ENCODE peak calls at places on chromosomes 6 and 20, in five cellular contexts. V is NB4, L is cardiac fibroblast, S is GM06990, I is neural progenitor cell. A is an unnamed sample.

GRCh38 chr20:34410331-34410730 is 47.3 kb downstream of the ITCH start:
- DNase-seq in L (no peak), I (no peak), S (no peak), V (no peak), A (no peak)

GRCh38 chr6:144574796-144575195 is 289.7 kb downstream of the UTRN start:
- DNase-seq in I (no peak), V (no peak), S (no peak), L (no peak), A (no peak)

GRCh38 chr6:134170844-134171243 is 118.4 kb upstream of the SLC2A12 start:
- DNase-seq in S (no peak), V (no peak), L (peak), I (peak), A (no peak)

GRCh38 chr6:107689881-107690545 is 134.1 kb downstream of the SCML4 start:
- DNase-seq in L (peak), I (no peak), V (no peak), S (no peak), A (no peak)

GRCh38 chr6:82251942-82252341 is 4.4 kb upstream of the IBTK start:
- DNase-seq in I (peak), V (peak), L (peak), S (no peak), A (no peak)

GRCh38 chr6:96520039-96520850 is 1.4 kb upstream of the UFL1 start:
- DNase-seq in S (no peak), V (no peak), I (no peak), L (peak), A (no peak)

GRCh38 chr6:111738156-111738555 is 132.5 kb upstream of the TRAF3IP2 start:
- DNase-seq in V (no peak), I (no peak), L (no peak), S (no peak), A (no peak)

GRCh38 chr6:89315199-89315598 is at the start of gene GABRR2:
- DNase-seq in S (no peak), V (no peak), I (no peak), L (no peak), A (no peak)

GRCh38 chr6:43086022-43086658 is 10.0 kb downstream of the PTK7 start:
- DNase-seq in L (no peak), I (no peak), V (peak), S (peak), A (no peak)

GRCh38 chr6:123570813-123571684 is 65.7 kb downstream of the TRDN start:
- DNase-seq in L (no peak), I (no peak), S (no peak), V (no peak), A (no peak)

GRCh38 chr6:1065986-1066385 is 245.9 kb upstream of the FOXQ1 start:
- DNase-seq in L (no peak), I (no peak), V (no peak), S (no peak), A (no peak)

GRCh38 chr6:112883095-112883494 is 536.0 kb downstream of the RFPL4B start:
- DNase-seq in I (no peak), L (no peak), V (no peak), S (no peak), A (no peak)

GRCh38 chr6:112882381-112882780 is 535.3 kb downstream of the RFPL4B start:
- DNase-seq in L (peak), I (no peak), S (no peak), V (no peak), A (no peak)

GRCh38 chr6:112881828-112882227 is 534.7 kb downstream of the RFPL4B start:
- DNase-seq in S (no peak), L (no peak), I (no peak), V (no peak), A (no peak)

GRCh38 chr6:112881027-112881426 is 533.9 kb downstream of the RFPL4B start:
- DNase-seq in V (no peak), L (peak), S (no peak), I (peak), A (no peak)

GRCh38 chr6:112886415-112886814 is 539.3 kb downstream of the RFPL4B start:
- DNase-seq in V (no peak), S (no peak), I (no peak), L (no peak), A (no peak)
- TF ChIP-seq CTCF in V (no peak), S (no peak), I (no peak), L (no peak), A (no peak)

DNA sequence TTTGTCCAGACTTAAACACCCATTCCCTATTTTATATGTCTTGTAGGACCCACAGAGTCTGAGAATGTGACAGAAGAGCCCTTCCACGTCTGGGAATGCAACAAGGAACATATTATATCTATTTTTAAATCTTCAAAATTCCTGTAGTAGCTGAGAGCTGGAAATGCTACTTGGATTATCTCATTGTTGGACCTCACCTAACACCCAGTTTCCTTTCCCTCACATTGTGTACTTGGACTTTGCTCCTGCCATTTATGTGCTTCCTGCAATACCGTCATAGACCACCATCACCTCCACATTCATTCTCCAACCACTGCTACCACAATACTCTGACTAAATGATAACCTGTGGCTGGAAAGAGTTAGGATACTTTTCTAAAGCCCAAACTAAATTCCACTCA is 335.4 kb downstream of the COL12A1 start:
- DNase-seq in V (peak), I (no peak), L (no peak), S (no peak), A (no peak)
- TF ChIP-seq CTCF in V (no peak), I (peak), L (peak), S (no peak), A (no peak)

GRCh38 chr20:50071039-50071888 is 41.7 kb downstream of the UBE2V1 start:
- DNase-seq in I (peak), S (peak), V (peak), L (peak), A (peak)
- TF ChIP-seq CTCF in I (peak), S (peak), V (peak), L (peak), A (peak)

GRCh38 chr6:116881236-116881635 is 4.2 kb downstream of the RFX6 start:
- DNase-seq in L (peak), I (no peak), S (no peak), V (no peak), A (no peak)
- TF ChIP-seq CTCF in L (no peak), I (peak), S (no peak), V (peak), A (no peak)

GRCh38 chr6:17280552-17281090 is 540 bp upstream of the RBM24 start:
- DNase-seq in S (no peak), V (no peak), I (peak), L (no peak), A (peak)
- TF ChIP-seq CTCF in S (no peak), V (no peak), I (no peak), L (peak), A (no peak)

GRCh38 chr20:13799974-13800373 is 15.1 kb downstream of the NDUFAF5 start:
- DNase-seq in S (no peak), L (no peak), V (no peak), I (no peak), A (no peak)

GRCh38 chr20:13799040-13799439 is 14.2 kb downstream of the NDUFAF5 start:
- DNase-seq in I (no peak), L (no peak), V (no peak), S (no peak), A (no peak)

DNA sequence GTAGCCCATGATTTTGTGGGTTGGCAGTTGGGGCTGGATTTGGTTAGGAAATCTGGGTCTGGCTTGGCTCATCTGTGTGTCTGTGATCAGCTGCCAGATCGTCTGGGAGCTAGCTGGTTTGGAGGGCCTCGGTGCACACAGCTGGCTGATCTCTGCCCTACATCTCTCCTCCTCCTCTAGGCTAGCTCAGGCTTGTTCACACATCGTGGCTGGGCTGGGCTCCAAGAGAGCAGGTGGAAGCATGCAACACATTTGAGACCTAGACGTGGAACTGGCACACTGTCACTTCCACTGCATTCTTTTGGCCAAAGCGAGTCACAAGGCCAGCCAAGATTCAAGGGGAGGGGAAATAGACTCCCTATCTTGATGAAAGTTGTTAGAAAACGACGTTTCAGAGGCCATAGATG is 15.9 kb downstream of the NDUFAF5 start:
- DNase-seq in V (no peak), I (no peak), S (no peak), L (peak), A (no peak)
- TF ChIP-seq CTCF in V (no peak), I (no peak), S (no peak), L (no peak), A (no peak)

DNA sequence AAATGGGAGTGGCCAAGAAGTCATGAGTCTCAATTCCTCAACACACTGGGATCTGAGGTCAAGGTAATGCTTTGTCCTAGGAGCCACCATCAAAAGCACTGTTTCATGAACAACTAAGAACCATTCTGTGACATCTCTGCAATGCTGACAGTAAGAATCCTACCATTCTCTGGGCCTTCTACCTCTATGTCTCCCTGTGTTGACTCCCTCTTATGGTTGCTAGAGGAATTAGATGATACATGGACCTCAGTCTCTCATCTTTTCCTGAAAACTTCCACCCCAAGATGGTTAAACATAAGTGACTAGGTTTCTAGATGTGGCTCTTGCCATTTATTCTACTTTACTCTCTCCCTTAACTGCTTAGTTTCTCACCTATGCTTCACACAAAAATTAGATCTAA is 9.1 kb downstream of the MTRF1L start:
- DNase-seq in L (no peak), I (no peak), S (no peak), V (peak), A (no peak)
- TF ChIP-seq CTCF in L (peak), I (peak), S (peak), V (peak), A (no peak)

GRCh38 chr6:90896165-90896549 is 309.3 kb upstream of the MAP3K7 start:
- DNase-seq in I (peak), V (no peak), S (no peak), L (no peak), A (no peak)

GRCh38 chr6:90893385-90893784 is 306.5 kb upstream of the MAP3K7 start:
- DNase-seq in I (no peak), V (peak), L (no peak), S (no peak), A (no peak)

GRCh38 chr6:90895299-90896164 is 308.7 kb upstream of the MAP3K7 start:
- DNase-seq in I (no peak), V (no peak), S (no peak), L (no peak), A (no peak)

GRCh38 chr6:90892271-90892670 is 305.4 kb upstream of the MAP3K7 start:
- DNase-seq in V (no peak), S (no peak), L (no peak), I (no peak), A (no peak)

DNA sequence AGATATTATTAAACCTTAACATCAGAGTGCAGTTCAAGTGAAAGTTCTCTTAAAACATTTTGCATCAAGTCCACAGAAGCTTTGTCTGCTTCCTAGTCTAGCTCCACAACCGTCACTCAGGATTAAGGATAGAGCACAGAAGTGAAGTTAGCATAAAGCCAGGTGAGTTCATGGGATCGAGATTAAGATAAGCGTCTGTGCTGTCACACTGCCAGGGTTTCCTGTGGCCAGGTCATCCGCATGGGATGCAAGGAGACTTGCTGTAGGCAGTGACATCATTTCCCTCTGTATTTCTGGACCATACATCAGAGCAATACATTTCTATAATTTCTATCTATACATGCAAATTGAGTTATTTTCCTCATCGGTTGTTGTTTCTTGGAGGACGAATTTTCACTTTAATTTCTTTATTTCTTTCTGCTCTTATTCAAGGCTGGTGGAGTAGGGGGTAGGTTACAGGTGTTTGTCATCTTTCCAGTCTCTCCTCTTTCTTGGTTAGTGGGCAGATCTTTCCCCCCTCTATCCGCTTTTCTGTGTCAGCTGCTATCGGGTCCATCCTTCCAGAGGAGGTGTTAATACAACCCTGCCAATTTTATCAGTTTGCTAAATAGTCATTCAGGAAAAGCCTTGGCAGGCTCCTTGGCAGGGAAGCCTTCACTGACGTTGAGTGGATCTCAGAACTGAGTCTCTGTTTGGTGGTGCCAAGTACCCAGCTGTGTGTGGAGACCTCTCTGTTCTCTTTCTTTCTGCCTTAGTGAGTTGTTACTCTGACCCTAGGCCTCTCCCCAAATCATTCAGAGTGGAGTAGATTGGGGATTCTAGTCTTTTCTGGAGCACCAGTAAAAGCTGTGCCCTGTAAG is 307.6 kb upstream of the MAP3K7 start:
- DNase-seq in S (no peak), V (no peak), I (no peak), L (no peak), A (no peak)
- TF ChIP-seq CTCF in S (no peak), V (no peak), I (no peak), L (no peak), A (no peak)

GRCh38 chr6:28225056-28225834 is at the start of gene ZSCAN9:
- DNase-seq in L (peak), V (peak), I (peak), S (peak), A (peak)
- TF ChIP-seq CTCF in L (no peak), V (no peak), I (no peak), S (no peak), A (no peak)

DNA sequence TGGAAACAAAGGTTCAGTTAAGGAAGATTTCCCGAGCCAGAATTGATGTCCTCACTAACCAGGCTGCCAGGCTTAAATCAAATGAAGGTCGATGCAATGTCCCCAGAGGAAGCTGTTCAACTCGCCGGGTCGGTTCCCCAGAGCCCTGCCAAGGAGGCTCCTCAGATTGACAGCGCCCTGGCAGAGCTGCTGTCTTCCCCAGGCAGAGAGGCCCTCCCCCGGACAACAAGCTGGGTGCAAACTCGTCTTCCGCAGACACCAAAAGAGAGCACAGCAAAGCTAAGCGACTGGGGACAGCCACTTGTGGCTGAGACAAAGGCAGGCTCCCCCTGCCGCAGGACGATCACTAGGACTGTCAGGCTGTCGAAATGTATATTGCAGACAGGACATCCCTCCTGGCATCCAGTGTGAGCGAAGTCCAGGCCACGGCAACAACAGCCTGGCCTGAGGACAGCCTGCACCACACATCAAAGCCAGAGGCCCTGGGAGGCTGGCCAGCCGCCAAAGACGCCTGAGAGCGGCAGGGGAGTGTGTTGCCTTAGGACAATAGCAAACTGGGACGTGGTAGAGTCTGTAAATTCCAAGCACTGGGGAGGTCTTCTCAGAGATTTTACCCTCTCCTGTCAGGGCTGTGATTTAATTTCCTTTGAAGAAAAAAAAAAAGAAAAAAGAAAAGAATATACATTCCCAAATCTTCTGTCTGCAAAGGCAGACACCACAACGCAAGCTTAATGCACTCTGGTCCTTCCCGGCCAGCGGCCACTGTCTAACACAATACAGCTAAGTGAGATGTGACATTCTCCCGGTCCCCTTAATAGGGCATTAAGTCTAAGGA is 99.1 kb downstream of the HIVEP2 start:
- DNase-seq in I (peak), L (peak), S (peak), V (peak), A (no peak)
- TF ChIP-seq CTCF in I (no peak), L (no peak), S (peak), V (no peak), A (no peak)

A was measured in CD14-positive monocyte.